ENCODE peak calls at places on chromosomes 6 and 20, in nine cellular contexts. O is GM23248, C is hepatocyte, Z is neural progenitor cell, K is OCI-LY7, F is SK-N-SH, L is HCT116, B is MM.1S, E is GM23338. H is an unnamed sample.

GRCh38 chr6:41399424-41399823 is 64.0 kb downstream of the NCR2 start:
- DNase-seq in Z (no peak), L (no peak), E (no peak), C (no peak), B (no peak), K (no peak), O (no peak), F (no peak), H (no peak)

GRCh38 chr6:66423047-66423446 is 716.0 kb upstream of the EYS start:
- DNase-seq in E (no peak), K (no peak), Z (no peak), L (no peak), B (no peak), O (no peak), F (no peak), C (no peak), H (no peak)

GRCh38 chr6:11500008-11500407 is 37.5 kb upstream of the TMEM170B start:
- DNase-seq in L (no peak), E (no peak), C (no peak), O (peak), F (no peak), K (no peak), Z (no peak), B (no peak), H (peak)

GRCh38 chr20:32238483-32239425 is 31.1 kb downstream of the POFUT1 start:
- DNase-seq in L (no peak), B (no peak), E (peak), K (no peak), F (no peak), C (no peak), Z (no peak), O (peak), H (peak)

GRCh38 chr6:79466222-79466834 is 70.9 kb downstream of the LCA5 start:
- DNase-seq in O (peak), C (peak), B (no peak), Z (peak), F (peak), K (peak), L (peak), E (peak), H (peak)

GRCh38 chr20:21509597-21510331 is 4.1 kb downstream of the NKX2-2 start:
- DNase-seq in F (peak), O (peak), K (no peak), B (no peak), E (peak), C (no peak), L (no peak), Z (peak), H (no peak)

GRCh38 chr6:70872469-70872868 is 84.4 kb downstream of the B3GAT2 start:
- DNase-seq in Z (no peak), F (no peak), C (no peak), B (no peak), K (no peak), L (no peak), O (no peak), E (no peak), H (no peak)

GRCh38 chr6:6746970-6747338 is 158.4 kb downstream of the LY86 start:
- DNase-seq in K (no peak), E (no peak), L (no peak), C (no peak), Z (no peak), F (no peak), B (no peak), O (no peak), H (no peak)

GRCh38 chr20:23049201-23049932 is at the start of gene THBD:
- DNase-seq in K (no peak), F (no peak), L (no peak), E (peak), O (peak), B (no peak), C (peak), Z (peak), H (peak)

GRCh38 chr6:139736507-139736906 is 362.1 kb upstream of the CITED2 start:
- DNase-seq in O (no peak), C (no peak), E (no peak), K (no peak), Z (no peak), F (no peak), L (no peak), B (no peak), H (no peak)

GRCh38 chr20:19757487-19757972 is 528 bp upstream of the RIN2 start:
- DNase-seq in F (peak), E (peak), B (peak), C (peak), O (peak), L (no peak), K (no peak), Z (peak), H (peak)

GRCh38 chr6:166707045-166707444 is 80.0 kb upstream of the RPS6KA2 start:
- DNase-seq in K (no peak), E (peak), F (peak), Z (peak), O (peak), C (peak), B (no peak), L (no peak), H (peak)

GRCh38 chr6:73074175-73074574 is 151.1 kb downstream of the KHDC1L start:
- DNase-seq in C (no peak), F (no peak), Z (no peak), O (peak), L (no peak), B (no peak), E (no peak), K (no peak), H (peak)

GRCh38 chr6:127458817-127459216 is 372 bp downstream of the KIAA0408 start:
- DNase-seq in K (no peak), L (no peak), C (peak), B (no peak), Z (peak), E (no peak), O (peak), F (no peak), H (peak)

GRCh38 chr6:88870728-88871330 is 92.6 kb downstream of the RNGTT start:
- DNase-seq in E (peak), C (peak), B (peak), Z (peak), O (peak), L (peak), K (peak), F (peak), H (peak)

GRCh38 chr20:32189123-32189410 is 18.5 kb downstream of the PLAGL2 start:
- DNase-seq in Z (no peak), L (no peak), C (no peak), B (no peak), O (no peak), E (peak), F (no peak), K (no peak), H (no peak)

GRCh38 chr6:50608421-50608820 is 104.9 kb upstream of the TFAP2D start:
- DNase-seq in L (no peak), Z (no peak), O (no peak), E (no peak), K (no peak), F (no peak), C (no peak), B (no peak), H (peak)

GRCh38 chr6:134253681-134254080 is 64.2 kb downstream of the SGK1 start:
- DNase-seq in L (no peak), F (peak), C (peak), Z (peak), K (no peak), O (peak), B (no peak), E (peak), H (no peak)

GRCh38 chr6:31580807-31581437 is 1.3 kb downstream of the LTB start:
- DNase-seq in L (peak), F (peak), B (peak), E (peak), K (peak), Z (peak), C (peak), O (peak), H (peak)

GRCh38 chr6:77657365-77657764 is 4.5 kb downstream of the MEI4 start:
- DNase-seq in Z (peak), C (no peak), O (no peak), E (no peak), B (no peak), L (no peak), K (no peak), F (no peak), H (no peak)

GRCh38 chr6:130975325-130975724 is 87.7 kb downstream of the EPB41L2 start:
- DNase-seq in E (no peak), K (no peak), Z (no peak), L (no peak), F (no peak), C (no peak), O (peak), B (no peak), H (peak)

GRCh38 chr6:125749864-125750691 is 646 bp downstream of the HEY2 start:
- DNase-seq in L (no peak), Z (peak), C (no peak), E (peak), O (no peak), K (peak), B (peak), F (no peak), H (no peak)

GRCh38 chr6:52233975-52234823 is 10.1 kb downstream of the IL17F start:
- DNase-seq in Z (peak), B (peak), E (peak), C (peak), F (peak), L (peak), K (peak), O (peak), H (peak)

GRCh38 chr6:170128346-170128745 is 162.5 kb downstream of the DLL1 start:
- DNase-seq in F (no peak), E (no peak), O (no peak), Z (no peak), B (no peak), K (no peak), C (peak), L (no peak), H (no peak)

GRCh38 chr6:45420083-45420908 is 42.6 kb upstream of the SUPT3H start:
- DNase-seq in E (peak), K (no peak), O (peak), F (peak), Z (peak), C (peak), L (no peak), B (peak), H (peak)

GRCh38 chr6:54086439-54086838 is 24.8 kb upstream of the MLIP start:
- DNase-seq in C (no peak), B (no peak), L (no peak), E (no peak), O (peak), Z (no peak), K (no peak), F (no peak), H (no peak)

DNA sequence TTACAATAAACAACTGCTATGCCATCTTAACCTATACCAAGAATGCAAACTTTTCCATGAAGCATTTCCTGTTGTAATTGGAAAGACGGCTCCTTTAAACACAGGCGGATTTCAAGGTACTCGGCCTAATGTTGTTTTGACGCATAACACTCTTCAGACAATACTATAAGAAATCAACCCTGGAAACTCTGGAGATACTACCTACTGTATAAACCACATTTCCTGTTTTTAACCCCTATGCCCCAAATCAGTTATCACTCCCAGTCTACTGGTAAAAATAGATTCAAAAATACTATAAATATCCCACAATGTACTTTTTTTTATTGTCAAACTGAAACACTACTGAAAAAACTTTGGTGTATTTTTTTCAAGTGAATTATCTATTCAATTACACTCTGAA is 118.1 kb downstream of the IRF4 start:
- DNase-seq in E (no peak), K (no peak), O (no peak), Z (no peak), F (no peak), B (no peak), L (no peak), C (no peak), H (no peak)
- TF ChIP-seq EZH2phosphoT487 in E (no peak), K (no peak), O (no peak), Z (no peak), F (no peak), B (no peak), L (no peak), C (no peak), H (no peak)

GRCh38 chr6:111087106-111087835 is at the start of gene SLC16A10:
- DNase-seq in B (peak), K (no peak), O (peak), Z (peak), F (peak), L (peak), C (peak), E (peak), H (peak)
- TF ChIP-seq EZH2phosphoT487 in B (no peak), K (no peak), O (no peak), Z (peak), F (no peak), L (no peak), C (no peak), E (no peak), H (no peak)

DNA sequence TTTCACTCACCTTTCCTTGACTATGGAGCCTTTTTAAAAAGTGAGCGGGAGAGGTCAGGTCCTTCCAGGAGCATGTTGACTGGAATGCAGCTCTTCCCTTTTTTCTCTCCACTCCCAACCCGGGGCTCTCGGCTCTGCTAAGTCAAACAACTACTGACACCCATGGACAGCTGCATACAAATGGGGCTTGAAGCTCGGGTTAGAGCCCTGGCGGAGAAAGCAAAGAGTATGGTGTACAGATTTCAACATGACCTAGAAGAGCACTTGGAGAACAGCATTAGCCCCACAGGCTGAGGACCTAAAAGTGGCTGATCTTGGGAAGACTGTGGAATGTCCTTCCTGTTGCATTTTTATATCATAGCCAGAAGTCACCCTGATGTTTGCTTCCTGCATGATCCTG is 162.0 kb upstream of the STMND1 start:
- DNase-seq in E (no peak), O (no peak), B (no peak), F (no peak), C (no peak), K (no peak), Z (no peak), L (no peak), H (no peak)
- TF ChIP-seq EZH2phosphoT487 in E (no peak), O (no peak), B (no peak), F (no peak), C (no peak), K (no peak), Z (no peak), L (no peak), H (no peak)

DNA sequence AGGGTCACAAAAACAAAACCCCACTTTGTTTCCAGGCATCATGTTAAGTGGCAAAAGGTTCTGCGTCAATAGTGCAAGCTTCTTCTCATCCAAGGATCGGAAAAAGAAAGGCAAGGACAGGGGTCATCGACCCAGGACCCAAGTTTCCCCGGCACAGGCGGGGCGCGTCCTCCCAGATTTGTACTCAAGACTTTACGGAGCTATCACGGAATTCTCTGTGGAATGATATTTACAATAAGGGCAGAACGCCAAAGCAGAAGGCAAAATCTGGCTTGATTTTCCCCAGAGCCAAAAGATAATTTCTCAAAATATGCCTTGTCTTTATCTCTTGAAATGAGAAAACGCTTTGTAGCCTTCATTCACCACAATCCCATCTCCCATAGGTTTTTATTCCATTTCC is 25.4 kb downstream of the PDE10A start:
- DNase-seq in O (no peak), C (no peak), L (no peak), Z (no peak), K (no peak), F (no peak), B (no peak), E (no peak), H (no peak)
- TF ChIP-seq EZH2phosphoT487 in O (no peak), C (no peak), L (no peak), Z (no peak), K (no peak), F (no peak), B (no peak), E (no peak), H (no peak)

GRCh38 chr6:659179-659578 is 2.3 kb upstream of the HUS1B start:
- DNase-seq in L (no peak), O (no peak), K (no peak), C (no peak), F (no peak), B (no peak), Z (no peak), E (peak), H (no peak)

GRCh38 chr6:658244-658643 is 1.3 kb upstream of the HUS1B start:
- DNase-seq in E (no peak), L (no peak), C (no peak), Z (no peak), F (no peak), K (no peak), O (peak), B (no peak), H (no peak)

GRCh38 chr6:657743-658142 is 843 bp upstream of the HUS1B start:
- DNase-seq in Z (no peak), F (no peak), K (no peak), E (no peak), C (no peak), B (no peak), L (no peak), O (no peak), H (no peak)

GRCh38 chr6:656460-657252 is at the start of gene HUS1B:
- DNase-seq in E (peak), O (no peak), L (no peak), Z (no peak), C (no peak), B (no peak), K (no peak), F (no peak), H (no peak)

DNA sequence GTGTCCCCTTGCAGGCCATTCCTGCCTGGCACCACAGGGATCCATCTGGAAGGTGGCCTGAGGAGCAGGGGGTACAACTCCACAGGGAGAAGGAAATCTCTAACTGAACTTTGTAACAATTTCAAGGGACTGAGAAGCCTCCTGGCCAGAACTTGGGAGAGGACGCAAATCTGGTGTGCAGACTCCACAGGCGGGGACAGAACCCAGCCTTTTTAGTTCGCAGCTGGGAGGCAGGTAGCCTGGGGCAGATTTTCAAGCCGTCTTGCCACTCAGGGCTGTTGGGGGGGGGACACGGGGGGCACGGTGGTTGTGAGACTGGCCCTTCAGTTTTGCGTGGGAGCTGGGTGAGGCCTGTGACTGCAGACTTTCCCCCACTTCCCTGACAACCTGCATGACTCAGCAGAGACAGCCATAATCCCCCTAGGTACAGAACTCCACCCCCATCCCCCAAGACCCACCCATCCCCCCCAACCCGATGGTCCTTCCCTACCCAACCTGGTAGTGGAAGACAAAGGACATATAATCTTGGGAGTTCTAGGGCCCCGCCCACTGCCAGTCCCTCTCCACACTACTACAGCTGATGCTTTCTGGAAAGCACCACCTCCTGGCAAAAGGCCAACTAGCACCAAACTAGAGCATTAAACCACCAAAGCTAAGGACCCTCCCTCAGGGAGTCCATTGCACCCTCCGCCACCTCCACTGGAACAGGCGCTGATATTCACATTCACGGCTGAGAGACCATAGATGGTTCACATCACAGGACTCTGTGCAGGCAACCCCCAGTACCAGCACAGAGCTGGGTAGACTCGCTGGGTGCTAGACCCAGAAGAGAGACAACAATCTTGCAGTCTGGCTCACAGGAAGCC is 3.0 kb upstream of the HUS1B start:
- DNase-seq in C (no peak), F (no peak), O (no peak), Z (peak), L (no peak), B (no peak), K (no peak), E (peak), H (no peak)
- TF ChIP-seq EZH2phosphoT487 in C (no peak), F (no peak), O (no peak), Z (no peak), L (no peak), B (no peak), K (no peak), E (no peak), H (no peak)